ENCODE peak calls at places on chromosome 6, in nine cellular contexts. S is colonic mucosa; H is HTR-8/SVneo; O is tibial nerve; V is GM10248; F is GM04504; K is SW480; C is activated naive CD4-positive, alpha-beta T cell treated with anti-CD3 and anti-CD28 coated beads, Interleukin-2, amount 50 U/mL, for 16 hours; L is caudate nucleus. I is an unnamed sample.

GRCh38 chr6:71090216-71090615 is 133.4 kb upstream of the B3GAT2 start:
- DNase-seq in O (no peak), C (no peak), F (no peak), S (no peak), L (no peak), K (no peak), V (no peak), H (no peak), I (no peak)

GRCh38 chr6:40962241-40962640 is 76.8 kb downstream of the UNC5CL start:
- DNase-seq in F (peak), O (no peak), C (no peak), H (peak), V (peak), K (peak), L (no peak), S (no peak), I (no peak)

GRCh38 chr6:25329156-25329555 is 50.0 kb downstream of the CARMIL1 start:
- DNase-seq in C (no peak), K (no peak), F (no peak), S (no peak), O (no peak), V (no peak), H (no peak), L (no peak), I (no peak)

GRCh38 chr6:144477396-144477795 is 192.3 kb downstream of the UTRN start:
- DNase-seq in O (no peak), V (no peak), H (no peak), F (no peak), K (no peak), C (no peak), S (no peak), L (no peak), I (no peak)

GRCh38 chr6:167937948-167938911 is 59.2 kb upstream of the KIF25 start:
- DNase-seq in S (no peak), V (no peak), F (no peak), C (no peak), O (no peak), K (peak), L (no peak), H (no peak), I (no peak)

GRCh38 chr6:24504642-24505586 is 10.1 kb downstream of the ALDH5A1 start:
- DNase-seq in L (no peak), O (no peak), H (no peak), K (peak), V (no peak), C (no peak), S (peak), F (no peak), I (no peak)

GRCh38 chr6:108408453-108408852 is 113.6 kb downstream of the AFG1L start:
- DNase-seq in K (no peak), L (no peak), F (peak), V (no peak), C (no peak), H (no peak), S (no peak), O (no peak), I (no peak)

GRCh38 chr6:91442342-91442741 is 855.5 kb upstream of the MAP3K7 start:
- DNase-seq in L (no peak), S (no peak), O (no peak), K (no peak), C (no peak), V (no peak), F (no peak), H (no peak), I (no peak)

I was measured in germinal center.